ENCODE peak calls at places on chromosomes 13 and 19, in nine cellular contexts. A is RWPE2, Q is uterus, C is SK-N-SH, F is stomach, X is lower lobe of right lung, N is GM23338, B is heart right ventricle, G is heart left ventricle. K is an unnamed sample.

GRCh38 chr13:50990540-50991506 is 81.2 kb downstream of the RNASEH2B start:
- DNase-seq in A (no peak), Q (peak; percentile 80), C (peak; percentile 34), F (no peak), X (no peak), N (peak; percentile 44), B (no peak), G (peak; percentile 51), K (no peak)

GRCh38 chr19:2477141-2477710 is 1.3 kb downstream of the GADD45B start:
- DNase-seq in A (no peak), Q (peak; percentile 45), C (no peak), F (peak; percentile 68), X (peak; percentile 63), N (no peak), B (peak; percentile 57), G (peak; percentile 59), K (no peak)

GRCh38 chr19:7312816-7313215 is 18.6 kb upstream of the INSR start:
- DNase-seq in A (no peak), Q (no peak), C (no peak), F (no peak), X (no peak), N (no peak), B (no peak), G (no peak), K (no peak)

GRCh38 chr13:21075303-21076264 is 14.2 kb upstream of the LATS2 start:
- DNase-seq in A (no peak), Q (peak; percentile 41), C (peak; percentile 48), F (peak; percentile 34), X (peak; percentile 66), N (peak; percentile 76), B (peak; percentile 48), G (peak; percentile 43), K (no peak)

GRCh38 chr13:78722700-78723099 is 63.7 kb upstream of the OBI1 start:
- DNase-seq in A (no peak), Q (no peak), C (no peak), F (no peak), X (no peak), N (no peak), B (no peak), G (no peak), K (no peak)

GRCh38 chr13:110407531-110407930 is 100.4 kb downstream of the COL4A2 start:
- DNase-seq in A (no peak), Q (no peak), C (no peak), F (no peak), X (no peak), N (no peak), B (no peak), G (no peak), K (no peak)

GRCh38 chr13:102911336-102911735 is 65.5 kb downstream of the ERCC5 start:
- DNase-seq in A (peak; percentile 96), Q (no peak), C (no peak), F (no peak), X (no peak), N (no peak), B (no peak), G (no peak), K (peak; percentile 94)

GRCh38 chr13:46541210-46541609 is 11.8 kb upstream of the LRCH1 start:
- DNase-seq in A (no peak), Q (no peak), C (no peak), F (no peak), X (no peak), N (no peak), B (no peak), G (no peak), K (no peak)

GRCh38 chr13:79379274-79379673 is 26.8 kb downstream of the RBM26 start:
- DNase-seq in A (no peak), Q (no peak), C (no peak), F (no peak), X (no peak), N (no peak), B (no peak), G (no peak), K (no peak)

GRCh38 chr19:18090545-18091216 is 3.9 kb upstream of the IL12RB1 start:
- DNase-seq in A (no peak), Q (no peak), C (no peak), F (no peak), X (no peak), N (no peak), B (no peak), G (no peak), K (no peak)

GRCh38 chr13:106099765-106100164 is 435.7 kb downstream of the EFNB2 start:
- DNase-seq in A (no peak), Q (no peak), C (no peak), F (no peak), X (no peak), N (no peak), B (no peak), G (no peak), K (no peak)
- H3K27ac ChIP-seq in A (peak overlapping the region; percentile 55), Q (no peak overlapping the region), C (no peak overlapping the region), F (peak overlapping the region; percentile 84), X (no peak overlapping the region), N (peak overlapping the region; percentile 97), B (no peak overlapping the region), G (no peak overlapping the region), K (no peak overlapping the region)

GRCh38 chr13:41691276-41691675 is 233.9 kb downstream of the RGCC start:
- DNase-seq in A (no peak), Q (no peak), C (no peak), F (no peak), X (no peak), N (no peak), B (no peak), G (no peak), K (no peak)
- TF ChIP-seq CTCF in A (no peak), Q (no peak), C (no peak), F (no peak), X (no peak), N (no peak), B (no peak), G (no peak), K (no peak)

GRCh38 chr13:45339399-45339798 is 1.6 kb downstream of the TPT1 start:
- DNase-seq in A (no peak), Q (no peak), C (no peak), F (no peak), X (no peak), N (no peak), B (no peak), G (no peak), K (no peak)

GRCh38 chr13:45341034-45341798 is at the start of gene TPT1:
- DNase-seq in A (peak; percentile 98), Q (peak; percentile 100), C (peak; percentile 99), F (peak; percentile 99), X (peak; percentile 99), N (peak; percentile 98), B (peak; percentile 99), G (peak; percentile 99), K (peak; percentile 90)

GRCh38 chr13:45339867-45340266 is 1.1 kb downstream of the TPT1 start:
- DNase-seq in A (no peak), Q (no peak), C (no peak), F (no peak), X (no peak), N (no peak), B (no peak), G (no peak), K (no peak)

GRCh38 chr13:45340422-45341033 is 455 bp downstream of the TPT1 start:
- DNase-seq in A (peak; percentile 83), Q (peak; percentile 96), C (peak; percentile 78), F (peak; percentile 88), X (peak; percentile 94), N (peak; percentile 93), B (peak; percentile 93), G (peak; percentile 94), K (no peak)

DNA sequence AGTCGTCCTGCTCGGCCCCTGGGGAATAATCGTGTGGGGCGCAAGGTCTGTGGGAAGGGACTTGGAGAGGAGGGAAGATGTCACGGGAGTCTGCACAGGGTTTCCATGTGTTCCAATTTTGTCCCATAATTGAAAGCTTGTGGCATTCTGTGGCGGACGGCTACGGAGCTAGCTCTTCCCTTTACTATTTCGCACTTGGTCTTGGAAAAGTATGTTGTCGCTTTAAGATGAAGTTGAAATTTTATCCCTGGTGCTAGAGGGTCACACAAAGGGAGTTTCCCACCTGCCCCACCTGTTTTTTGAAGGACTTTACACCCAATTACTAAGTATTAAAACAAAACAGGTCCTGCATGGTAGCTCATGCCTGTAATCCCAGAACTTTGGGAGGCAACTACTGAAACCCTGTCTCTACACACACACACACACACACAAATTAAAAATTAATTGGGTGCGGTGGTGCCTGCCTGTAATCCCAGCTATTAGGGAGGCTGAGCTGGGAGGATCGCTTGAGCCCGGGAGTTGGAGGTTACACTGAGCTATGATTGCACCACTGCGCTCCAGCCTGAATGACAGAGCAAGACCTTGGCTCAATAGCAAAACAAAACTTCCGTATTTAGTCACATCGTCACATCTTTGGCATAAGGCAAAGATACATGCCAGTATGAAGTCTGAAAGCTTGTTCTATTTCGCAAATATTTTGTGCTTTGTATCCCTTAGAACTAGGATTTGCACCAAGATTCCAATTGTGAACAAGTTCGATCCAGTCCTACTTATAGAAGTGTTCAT is 1.0 kb upstream of the TPT1 start:
- DNase-seq in A (no peak), Q (peak; percentile 47), C (peak; percentile 71), F (peak; percentile 59), X (peak; percentile 71), N (no peak), B (no peak), G (peak; percentile 47), K (no peak)
- H3K27ac ChIP-seq in A (peak overlapping the region; percentile 95), Q (peak overlapping the region; percentile 100), C (peak overlapping the region; percentile 98), F (peak overlapping the region; percentile 100), X (peak overlapping the region; percentile 100), N (peak overlapping the region; percentile 96), B (peak overlapping the region; percentile 100), G (peak overlapping the region; percentile 100), K (peak overlapping the region; percentile 98)

GRCh38 chr19:6101291-6101690 is 9.0 kb downstream of the RFX2 start:
- DNase-seq in A (no peak), Q (no peak), C (no peak), F (no peak), X (no peak), N (no peak), B (no peak), G (no peak), K (no peak)

GRCh38 chr19:6099633-6100032 is 10.7 kb downstream of the RFX2 start:
- DNase-seq in A (no peak), Q (no peak), C (no peak), F (no peak), X (no peak), N (no peak), B (no peak), G (peak; percentile 51), K (no peak)

GRCh38 chr19:6101991-6102390 is 8.3 kb downstream of the RFX2 start:
- DNase-seq in A (no peak), Q (no peak), C (no peak), F (no peak), X (no peak), N (no peak), B (no peak), G (no peak), K (no peak)

GRCh38 chr19:6099037-6099436 is 11.3 kb downstream of the RFX2 start:
- DNase-seq in A (no peak), Q (no peak), C (no peak), F (no peak), X (no peak), N (no peak), B (no peak), G (no peak), K (no peak)

DNA sequence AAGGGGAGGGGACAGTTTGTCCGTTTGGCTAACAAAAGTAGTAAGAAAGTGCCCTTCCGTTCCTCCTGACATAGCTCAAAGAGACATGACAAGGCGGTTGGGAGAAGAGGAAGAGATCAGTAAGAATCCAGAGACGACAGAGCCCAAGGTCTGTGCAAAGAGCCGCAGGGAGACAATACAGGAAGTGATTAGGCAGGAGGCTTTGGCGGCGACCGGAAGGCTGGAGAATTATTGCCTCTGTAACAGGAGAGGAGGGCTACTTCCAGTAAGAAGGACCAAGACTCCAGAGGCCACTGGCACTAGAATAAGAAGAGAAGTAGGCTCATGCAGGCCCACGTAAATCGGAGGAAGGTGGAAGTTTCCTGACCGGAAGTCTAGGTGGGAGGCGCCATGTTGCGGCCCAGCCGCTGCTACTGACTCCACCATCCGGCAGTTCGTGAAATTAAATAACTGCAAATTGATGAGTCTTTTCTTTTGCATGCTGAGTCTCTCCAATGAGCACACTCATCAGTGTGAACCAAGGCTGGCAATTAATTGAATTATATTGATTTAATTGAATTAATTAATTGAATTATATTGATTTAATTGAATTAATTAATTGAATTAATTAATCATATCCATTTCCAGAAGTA is 9.9 kb downstream of the RFX2 start:
- DNase-seq in A (no peak), Q (no peak), C (no peak), F (no peak), X (peak; percentile 68), N (peak; percentile 5), B (peak; percentile 16), G (no peak), K (no peak)
- TF ChIP-seq CTCF in A (no peak), Q (no peak), C (no peak), F (no peak), X (peak; percentile 23), N (no peak), B (no peak), G (no peak), K (no peak)

K was measured in keratinocyte.